ENCODE peak calls at places on chromosome 1, in five cellular contexts. O is omental fat pad, P is AG20443, L is NCI-H1436, R is H9. H is an unnamed sample.
A peak's percentile ranks its signal among the peaks of the same experiment; 100 is the strongest.

GRCh38 chr1:117275055-117275454 is 64.3 kb upstream of the VTCN1 start:
- DNase-seq in O (no peak), P (no peak), L (no peak), R (no peak), H (peak; percentile 49)

GRCh38 chr1:923131-923990 is at the start of gene SAMD11:
- DNase-seq in O (peak; percentile 51), P (peak; percentile 89), L (peak; percentile 68), R (peak; percentile 68), H (peak; percentile 76)

GRCh38 chr1:40096646-40096976 is 441 bp downstream of the PPT1 start:
- DNase-seq in O (no peak), P (no peak), L (no peak), R (no peak), H (no peak)

GRCh38 chr1:15157524-15158399 is 4.2 kb downstream of the TMEM51 start:
- DNase-seq in O (no peak), P (no peak), L (no peak), R (no peak), H (no peak)

GRCh38 chr1:53591924-53592323 is 132.7 kb downstream of the DMRTB1 start:
- DNase-seq in O (no peak), P (no peak), L (no peak), R (no peak), H (no peak)

GRCh38 chr1:205262706-205263105 is 35.0 kb downstream of the TMCC2 start:
- DNase-seq in O (no peak), P (no peak), L (no peak), R (no peak), H (no peak)

GRCh38 chr1:198465201-198466144 is 75.0 kb downstream of the ATP6V1G3 start:
- DNase-seq in O (no peak), P (peak; percentile 37), L (peak; percentile 58), R (no peak), H (peak; percentile 70)

GRCh38 chr1:162389021-162389818 is 7.7 kb downstream of the C1orf226 start:
- DNase-seq in O (no peak), P (no peak), L (no peak), R (no peak), H (peak; percentile 30)

GRCh38 chr1:44406761-44407429 is 1.8 kb downstream of the RNF220 start:
- DNase-seq in O (no peak), P (peak; percentile 35), L (no peak), R (no peak), H (no peak)

H was measured in IMR-90.